ENCODE peak calls at places on chromosome 12, in eight cellular contexts. C is GM13976, F is GM13977, G is fibroblast of mammary gland, X is AG09309, P is psoas muscle, H is sigmoid colon, D is heart right ventricle. S is an unnamed sample.

GRCh38 chr12:93825926-93826599 is 148.9 kb downstream of the CRADD start:
- DNase-seq in C (no peak), H (no peak), P (no peak), F (no peak), G (peak; percentile 51), X (peak; percentile 69), D (no peak), S (no peak)

GRCh38 chr12:27226319-27226984 is 17.6 kb upstream of the STK38L start:
- DNase-seq in X (no peak), C (no peak), D (peak; percentile 30), F (no peak), P (no peak), H (no peak), G (peak; percentile 19), S (no peak)

GRCh38 chr12:115922952-115923564 is 354.4 kb downstream of the MED13L start:
- DNase-seq in G (peak; percentile 33), F (peak; percentile 48), C (no peak), H (no peak), X (no peak), P (no peak), D (no peak), S (no peak)

GRCh38 chr12:73769337-73769736 is 768.3 kb upstream of the ATXN7L3B start:
- DNase-seq in D (no peak), P (no peak), F (no peak), C (no peak), H (no peak), G (no peak), X (no peak), S (no peak)

GRCh38 chr12:50934981-50935807 is 17.1 kb upstream of the HIGD1C start:
- DNase-seq in X (peak; percentile 17), G (peak; percentile 60), D (no peak), C (no peak), P (no peak), F (no peak), H (no peak), S (no peak)

GRCh38 chr12:6643569-6644256 is 3.5 kb downstream of the ACRBP start:
- DNase-seq in P (no peak), D (no peak), F (no peak), X (no peak), H (no peak), C (no peak), G (no peak), S (no peak)

GRCh38 chr12:103169-103981 is 36.8 kb downstream of the IQSEC3 start:
- DNase-seq in H (peak; percentile 41), D (no peak), C (no peak), F (no peak), G (no peak), X (no peak), P (no peak), S (no peak)

GRCh38 chr12:104154806-104155205 is 16.8 kb upstream of the NFYB start:
- DNase-seq in D (no peak), F (no peak), H (no peak), C (no peak), P (no peak), X (no peak), G (no peak), S (no peak)

GRCh38 chr12:89235189-89235993 is 116.9 kb downstream of the DUSP6 start:
- DNase-seq in X (no peak), C (no peak), P (no peak), H (no peak), D (no peak), F (no peak), G (no peak), S (no peak)

GRCh38 chr12:54052745-54053624 is 650 bp upstream of the HOXC4 start:
- DNase-seq in C (peak; percentile 85), P (no peak), X (no peak), G (peak; percentile 66), D (no peak), F (peak; percentile 75), H (no peak), S (no peak)

GRCh38 chr12:51636986-51637385 is 46.0 kb downstream of the SCN8A start:
- DNase-seq in G (no peak), C (no peak), D (no peak), H (no peak), P (no peak), F (no peak), X (no peak), S (no peak)

GRCh38 chr12:3595721-3596120 is 104.7 kb downstream of the PRMT8 start:
- DNase-seq in X (no peak), C (no peak), D (no peak), G (no peak), F (no peak), H (no peak), P (no peak), S (no peak)

GRCh38 chr12:55685671-55686070 is 22.0 kb downstream of the ITGA7 start:
- DNase-seq in G (no peak), H (peak; percentile 34), D (no peak), C (no peak), F (no peak), X (no peak), P (no peak), S (no peak)

GRCh38 chr12:31250179-31250578 is 75.8 kb downstream of the SINHCAF start:
- DNase-seq in X (no peak), C (no peak), F (no peak), D (no peak), H (no peak), G (no peak), P (no peak), S (no peak)

GRCh38 chr12:109541412-109541725 is 31.9 kb downstream of the MMAB start:
- DNase-seq in C (no peak), X (no peak), P (no peak), D (no peak), H (no peak), G (peak; percentile 46), F (no peak), S (no peak)

GRCh38 chr12:75964150-75964549 is 67.4 kb downstream of the PHLDA1 start:
- DNase-seq in C (peak; percentile 24), F (no peak), D (no peak), H (no peak), X (no peak), P (no peak), G (no peak), S (no peak)

GRCh38 chr12:28253175-28253641 is 63.0 kb downstream of the CCDC91 start:
- DNase-seq in X (peak; percentile 18), G (peak; percentile 32), F (peak; percentile 32), P (no peak), C (peak; percentile 20), H (no peak), D (no peak), S (no peak)

GRCh38 chr12:15629108-15629507 is 160.1 kb downstream of the EPS8 start:
- DNase-seq in G (peak; percentile 100), H (peak; percentile 87), X (peak; percentile 97), D (peak; percentile 82), F (no peak), P (peak; percentile 22), C (peak; percentile 4), S (no peak)

GRCh38 chr12:12349711-12350665 is at the start of gene MANSC1:
- DNase-seq in C (peak; percentile 59), D (peak; percentile 59), H (peak; percentile 87), G (peak; percentile 20), X (no peak), P (peak; percentile 60), F (peak; percentile 40), S (peak; percentile 39)

GRCh38 chr12:53049582-53050318 is at the start of gene TNS2:
- DNase-seq in H (peak; percentile 95), F (no peak), D (peak; percentile 91), X (no peak), G (peak; percentile 74), P (peak; percentile 89), C (no peak), S (no peak)

GRCh38 chr12:53046655-53047220 is 3.1 kb upstream of the TNS2 start:
- DNase-seq in F (no peak), D (peak; percentile 89), X (peak; percentile 74), P (peak; percentile 90), H (peak; percentile 97), G (peak; percentile 74), C (no peak), S (peak; percentile 30)

GRCh38 chr12:53047221-53048032 is 2.4 kb upstream of the TNS2 start:
- DNase-seq in D (peak; percentile 83), G (peak; percentile 60), P (peak; percentile 88), H (peak; percentile 94), X (no peak), C (peak; percentile 90), F (peak; percentile 94), S (peak; percentile 76)

GRCh38 chr12:53048780-53049401 is 974 bp upstream of the TNS2 start:
- DNase-seq in F (no peak), G (peak; percentile 78), P (peak; percentile 81), C (no peak), H (peak; percentile 94), X (no peak), D (peak; percentile 90), S (no peak)

GRCh38 chr12:53048033-53048779 is 1.7 kb upstream of the TNS2 start:
- DNase-seq in H (peak; percentile 86), F (no peak), C (no peak), G (no peak), D (peak; percentile 80), X (no peak), P (peak; percentile 83), S (no peak)
- TF ChIP-seq CTCF in H (no peak), F (no peak), C (no peak), G (no peak), D (no peak), X (no peak), P (peak; percentile 27), S (no peak)

GRCh38 chr12:57273516-57273915 is 22.5 kb upstream of the STAC3 start:
- DNase-seq in F (no peak), H (no peak), P (no peak), X (no peak), C (no peak), D (no peak), G (no peak), S (no peak)

GRCh38 chr12:57272337-57273151 is 21.6 kb upstream of the STAC3 start:
- DNase-seq in P (no peak), C (no peak), X (no peak), H (no peak), F (no peak), G (peak; percentile 38), D (peak; percentile 27), S (no peak)

GRCh38 chr12:57280234-57281062 is 29.5 kb upstream of the STAC3 start:
- DNase-seq in P (no peak), X (peak; percentile 79), C (peak; percentile 83), D (no peak), H (peak; percentile 64), F (peak; percentile 78), G (peak; percentile 99), S (no peak)

GRCh38 chr12:57278465-57279453 is 27.8 kb upstream of the STAC3 start:
- DNase-seq in X (no peak), G (no peak), P (no peak), H (no peak), C (no peak), D (no peak), F (no peak), S (no peak)

GRCh38 chr12:57276935-57277563 is 26.1 kb upstream of the STAC3 start:
- DNase-seq in D (no peak), G (peak; percentile 52), X (no peak), H (no peak), P (no peak), C (peak; percentile 32), F (no peak), S (no peak)
- TF ChIP-seq CTCF in D (peak; percentile 20), G (peak; percentile 62), X (peak; percentile 52), H (no peak), P (peak; percentile 49), C (no peak), F (peak; percentile 33), S (peak; percentile 2)

GRCh38 chr12:113273053-113273725 is 51.9 kb downstream of the TPCN1 start:
- DNase-seq in C (no peak), F (no peak), D (no peak), G (peak; percentile 20), X (no peak), P (no peak), H (no peak), S (no peak)
- TF ChIP-seq CTCF in C (no peak), F (no peak), D (no peak), G (no peak), X (no peak), P (no peak), H (no peak), S (no peak)

GRCh38 chr12:105235747-105236476 is at the start of gene APPL2:
- DNase-seq in F (peak; percentile 95), H (peak; percentile 94), P (peak; percentile 94), D (peak; percentile 94), C (peak; percentile 95), X (no peak), G (peak; percentile 81), S (peak; percentile 68)
- TF ChIP-seq CTCF in F (peak; percentile 36), H (no peak), P (peak; percentile 40), D (peak; percentile 44), C (no peak), X (peak; percentile 8), G (no peak), S (peak; percentile 39)